ENCODE peak calls at places on chromosomes 5 and 9, in four cellular contexts. B is mucosa of descending colon, V is dorsolateral prefrontal cortex, W is psoas muscle. K is an unnamed sample.

GRCh38 chr5:130268489-130268888 is 364.2 kb downstream of the CHSY3 start:
- DNase-seq in B (no peak), V (no peak), W (no peak), K (no peak)

GRCh38 chr5:73815631-73816030 is 189.6 kb downstream of the ARHGEF28 start:
- DNase-seq in B (no peak), V (no peak), W (no peak), K (no peak)

GRCh38 chr5:74657165-74657564 is 16.6 kb upstream of the ENC1 start:
- DNase-seq in B (no peak), V (no peak), W (no peak), K (no peak)

GRCh38 chr5:123414975-123415374 is 8.2 kb downstream of the CEP120 start:
- DNase-seq in B (no peak), V (no peak), W (no peak), K (no peak)

GRCh38 chr9:71796368-71796767 is 28.1 kb upstream of the CEMIP2 start:
- DNase-seq in B (no peak), V (no peak), W (no peak), K (no peak)

GRCh38 chr5:64767959-64768357 is 533 bp downstream of the SREK1IP1 start:
- DNase-seq in B (peak; percentile 39), V (no peak), W (no peak), K (peak; percentile 16)

GRCh38 chr9:68574150-68574549 is 33.5 kb upstream of the TMEM252 start:
- DNase-seq in B (no peak), V (no peak), W (no peak), K (no peak)

GRCh38 chr9:12681620-12682019 is 11.6 kb upstream of the TYRP1 start:
- DNase-seq in B (no peak), V (no peak), W (no peak), K (no peak)

GRCh38 chr9:38186372-38187115 is 117.5 kb upstream of the SHB start:
- DNase-seq in B (no peak), V (no peak), W (no peak), K (no peak)

GRCh38 chr5:61599370-61600140 is 267.5 kb downstream of the ZSWIM6 start:
- DNase-seq in B (no peak), V (no peak), W (no peak), K (no peak)

GRCh38 chr9:135726138-135726853 is 24.3 kb downstream of the KCNT1 start:
- DNase-seq in B (no peak), V (no peak), W (no peak), K (no peak)

GRCh38 chr5:161541-162110 is 29.7 kb upstream of the LRRC14B start:
- DNase-seq in B (no peak), V (no peak), W (peak; percentile 4), K (no peak)

GRCh38 chr5:35172526-35172925 is 57.8 kb downstream of the PRLR start:
- DNase-seq in B (no peak), V (no peak), W (no peak), K (no peak)

GRCh38 chr9:120892177-120892747 is 15.3 kb upstream of the PHF19 start:
- DNase-seq in B (no peak), V (no peak), W (no peak), K (no peak)

GRCh38 chr9:95807326-95807947 is 68.1 kb upstream of the ERCC6L2 start:
- DNase-seq in B (no peak), V (no peak), W (no peak), K (no peak)

GRCh38 chr5:92927291-92927778 is 653.7 kb downstream of the NR2F1-AS1 start:
- DNase-seq in B (no peak), V (no peak), W (no peak), K (no peak)

GRCh38 chr9:134867917-134868750 is 12.5 kb upstream of the FCN2 start:
- DNase-seq in B (no peak), V (no peak), W (no peak), K (no peak)

GRCh38 chr5:14414615-14415515 is 166.7 kb upstream of the OTULINL start:
- DNase-seq in B (no peak), V (no peak), W (no peak), K (no peak)

GRCh38 chr5:160959804-160960203 is 107.8 kb upstream of the ATP10B start:
- DNase-seq in B (no peak), V (no peak), W (peak; percentile 20), K (no peak)

GRCh38 chr5:97575322-97575721 is 392.3 kb upstream of the RIOK2 start:
- DNase-seq in B (no peak), V (no peak), W (no peak), K (no peak)

GRCh38 chr5:170444181-170444580 is 55.0 kb upstream of the KCNMB1 start:
- DNase-seq in B (no peak), V (no peak), W (no peak), K (no peak)

GRCh38 chr9:71746023-71746752 is 22.1 kb downstream of the CEMIP2 start:
- DNase-seq in B (no peak), V (no peak), W (no peak), K (no peak)

GRCh38 chr5:141182248-141182647 is at the start of gene PCDHB16:
- DNase-seq in B (no peak), V (no peak), W (peak; percentile 29), K (peak; percentile 63)

GRCh38 chr9:20419552-20419951 is 202.7 kb downstream of the MLLT3 start:
- DNase-seq in B (no peak), V (no peak), W (no peak), K (no peak)

GRCh38 chr5:111556504-111556903 is 44.2 kb upstream of the STARD4 start:
- DNase-seq in B (no peak), V (no peak), W (no peak), K (no peak)

GRCh38 chr5:180367991-180368390 is 14.9 kb upstream of the GFPT2 start:
- DNase-seq in B (no peak), V (peak; percentile 81), W (no peak), K (no peak)

GRCh38 chr9:69430206-69430605 is 105.2 kb downstream of the ENTREP1 start:
- DNase-seq in B (no peak), V (no peak), W (no peak), K (no peak)

GRCh38 chr5:172819569-172819968 is 14.5 kb upstream of the ERGIC1 start:
- DNase-seq in B (no peak), V (no peak), W (no peak), K (no peak)

GRCh38 chr5:89524785-89525184 is 641.8 kb upstream of the MEF2C start:
- DNase-seq in B (no peak), V (no peak), W (no peak), K (no peak)

GRCh38 chr5:143896981-143897380 is 85.0 kb downstream of the HMHB1 start:
- DNase-seq in B (no peak), V (no peak), W (no peak), K (no peak)

GRCh38 chr5:100889165-100889564 is 13.9 kb downstream of the ST8SIA4 start:
- DNase-seq in B (no peak), V (no peak), W (no peak), K (no peak)

GRCh38 chr9:110452227-110452801 is 114.7 kb upstream of the TXNDC8 start:
- DNase-seq in B (no peak), V (no peak), W (no peak), K (no peak)

GRCh38 chr9:138022121-138022741 is 144.6 kb downstream of the CACNA1B start:
- DNase-seq in B (no peak), V (no peak), W (no peak), K (no peak)

GRCh38 chr5:112417931-112418358 is 1.1 kb downstream of the EPB41L4A start:
- DNase-seq in B (peak; percentile 59), V (no peak), W (peak; percentile 46), K (no peak)

GRCh38 chr5:148586796-148587195 is 67.5 kb downstream of the HTR4 start:
- DNase-seq in B (no peak), V (no peak), W (no peak), K (no peak)

GRCh38 chr5:179166886-179167841 is 107.0 kb downstream of the ZNF354C start:
- DNase-seq in B (no peak), V (peak; percentile 54), W (peak; percentile 58), K (peak; percentile 70)

GRCh38 chr9:110850401-110851135 is 182.0 kb downstream of the MUSK start:
- DNase-seq in B (no peak), V (no peak), W (no peak), K (no peak)

GRCh38 chr9:115104908-115105307 is 13.0 kb downstream of the TNC start:
- DNase-seq in B (no peak), V (no peak), W (no peak), K (no peak)

GRCh38 chr5:135859656-135860055 is 25.2 kb downstream of the SLC25A48 start:
- DNase-seq in B (no peak), V (no peak), W (no peak), K (no peak)

GRCh38 chr5:135862744-135863143 is 28.3 kb downstream of the SLC25A48 start:
- DNase-seq in B (no peak), V (no peak), W (no peak), K (no peak)

GRCh38 chr5:135851907-135852805 is 17.7 kb downstream of the SLC25A48 start:
- DNase-seq in B (no peak), V (no peak), W (no peak), K (no peak)

GRCh38 chr5:135861646-135862045 is 27.2 kb downstream of the SLC25A48 start:
- DNase-seq in B (no peak), V (no peak), W (no peak), K (no peak)

DNA sequence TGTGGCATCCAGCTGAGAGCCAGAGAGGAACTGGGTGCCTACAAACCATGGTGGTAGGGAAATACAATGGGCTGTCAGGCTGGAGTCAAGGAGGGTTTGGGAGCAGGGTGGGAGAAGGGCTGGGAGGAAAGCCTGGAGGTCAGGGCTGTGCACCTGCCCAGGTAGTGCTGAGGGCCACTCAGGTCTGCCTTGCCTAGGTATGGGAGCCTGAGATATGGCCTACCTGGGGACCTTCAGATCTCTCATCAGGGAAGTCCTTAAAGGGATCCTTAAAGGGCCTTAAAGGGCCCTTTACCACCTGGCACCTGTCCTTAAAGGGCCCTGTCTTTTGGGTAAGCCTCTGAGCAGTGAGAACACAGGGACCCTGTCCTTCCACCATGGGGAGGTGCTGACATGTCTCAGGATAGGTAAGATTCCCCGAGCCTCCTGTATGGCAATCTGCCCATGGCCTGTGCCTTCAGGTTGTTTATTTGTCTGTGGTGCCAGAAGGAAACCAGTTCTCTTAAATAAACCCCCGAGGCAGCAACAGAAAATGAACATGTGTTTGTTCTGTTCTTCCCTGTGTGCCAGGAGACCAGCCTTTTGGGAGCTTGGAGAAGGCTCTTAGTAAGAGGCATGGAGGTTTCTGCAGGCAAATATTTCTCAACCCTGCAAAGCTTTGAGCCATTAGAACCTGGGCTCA is 23.3 kb downstream of the SLC25A48 start:
- DNase-seq in B (no peak), V (no peak), W (no peak), K (no peak)
- TF ChIP-seq CTCF in B (no peak), V (no peak), W (no peak), K (no peak)

GRCh38 chr9:87497604-87498045 is at the start of gene DAPK1:
- DNase-seq in B (peak; percentile 68), V (no peak), W (peak; percentile 62), K (peak; percentile 68)
- TF ChIP-seq CTCF in B (no peak), V (no peak), W (no peak), K (peak; percentile 40)

GRCh38 chr9:109043578-109043977 is 30.3 kb upstream of the CTNNAL1 start:
- DNase-seq in B (no peak), V (no peak), W (no peak), K (no peak)
- TF ChIP-seq CTCF in B (no peak), V (no peak), W (no peak), K (no peak)

GRCh38 chr9:31837211-31837610 is 547.2 kb upstream of the ACO1 start:
- DNase-seq in B (no peak), V (no peak), W (no peak), K (no peak)

GRCh38 chr9:31840702-31841101 is 543.7 kb upstream of the ACO1 start:
- DNase-seq in B (no peak), V (no peak), W (no peak), K (no peak)

GRCh38 chr9:31839273-31839672 is 545.2 kb upstream of the ACO1 start:
- DNase-seq in B (no peak), V (no peak), W (no peak), K (no peak)
- TF ChIP-seq CTCF in B (no peak), V (no peak), W (no peak), K (no peak)